ENCODE peak calls at places on chromosomes 3 and 15, in five cellular contexts. I is progenitor cell of endocrine pancreas, L is COR-L47, E is HFFc6, F is fibroblast of lung. D is an unnamed sample.

GRCh38 chr15:84949845-84950569 is 31.6 kb upstream of the PDE8A start:
- DNase-seq in I (no peak), L (no peak), E (no peak), F (peak), D (no peak)

GRCh38 chr3:134327594-134327975 is 46.7 kb downstream of the AMOTL2 start:
- DNase-seq in I (no peak), L (no peak), E (peak), F (peak), D (no peak)

GRCh38 chr3:115685097-115685496 is 61.8 kb downstream of the GAP43 start:
- DNase-seq in I (no peak), L (no peak), E (no peak), F (no peak), D (no peak)

GRCh38 chr3:179510496-179510895 is 52.2 kb upstream of the ACTL6A start:
- DNase-seq in I (no peak), L (no peak), E (no peak), F (no peak), D (no peak)

GRCh38 chr15:36156855-36157521 is 422.4 kb upstream of the CDIN1 start:
- DNase-seq in I (no peak), L (no peak), E (peak), F (peak), D (no peak)

GRCh38 chr3:129030611-129031010 is 29.5 kb downstream of the EFCC1 start:
- DNase-seq in I (no peak), L (no peak), E (no peak), F (no peak), D (no peak)

GRCh38 chr3:23172059-23172458 is 31.1 kb upstream of the UBE2E2 start:
- DNase-seq in I (no peak), L (no peak), E (no peak), F (no peak), D (no peak)

GRCh38 chr3:9316881-9317341 is 45.9 kb upstream of the THUMPD3 start:
- DNase-seq in I (no peak), L (no peak), E (peak), F (peak), D (no peak)

GRCh38 chr3:134485075-134485536 is 679 bp downstream of the ANAPC13 start:
- DNase-seq in I (no peak), L (peak), E (no peak), F (peak), D (peak)

GRCh38 chr15:20310603-20311002 is 231.0 kb downstream of the GOLGA6L6 start:
- DNase-seq in I (no peak), L (no peak), E (no peak), F (no peak), D (no peak)

GRCh38 chr3:48502728-48503168 is 1.2 kb downstream of the SHISA5 start:
- DNase-seq in I (no peak), L (no peak), E (no peak), F (no peak), D (no peak)

GRCh38 chr3:51734572-51734907 is 27.7 kb downstream of the GRM2 start:
- DNase-seq in I (no peak), L (no peak), E (no peak), F (no peak), D (no peak)

GRCh38 chr3:35936571-35936970 is 297.2 kb downstream of the ARPP21 start:
- DNase-seq in I (no peak), L (no peak), E (peak), F (peak), D (no peak)

GRCh38 chr15:39874890-39875549 is 45.0 kb downstream of the GPR176 start:
- DNase-seq in I (no peak), L (peak), E (peak), F (peak), D (no peak)

GRCh38 chr3:28860307-28860706 is 420.6 kb upstream of the RBMS3 start:
- DNase-seq in I (no peak), L (no peak), E (no peak), F (peak), D (no peak)

GRCh38 chr3:60463655-60464054 is 787.6 kb downstream of the FHIT start:
- DNase-seq in I (no peak), L (no peak), E (no peak), F (no peak), D (no peak)

GRCh38 chr3:136018876-136019275 is 53.3 kb downstream of the PPP2R3A start:
- DNase-seq in I (no peak), L (no peak), E (no peak), F (no peak), D (no peak)

GRCh38 chr3:53044371-53045106 is 1.3 kb downstream of the SFMBT1 start:
- DNase-seq in I (no peak), L (peak), E (peak), F (peak), D (no peak)

GRCh38 chr15:68479406-68479805 is 47.4 kb upstream of the ITGA11 start:
- DNase-seq in I (no peak), L (no peak), E (no peak), F (peak), D (no peak)

GRCh38 chr3:64575211-64575844 is 112.5 kb downstream of the ADAMTS9 start:
- DNase-seq in I (no peak), L (no peak), E (no peak), F (peak), D (no peak)

GRCh38 chr15:36778516-36778915 is 199.1 kb downstream of the CDIN1 start:
- DNase-seq in I (no peak), L (no peak), E (peak), F (peak), D (no peak)

GRCh38 chr3:192063570-192063969 is 602.6 kb downstream of the PYDC2 start:
- DNase-seq in I (no peak), L (no peak), E (peak), F (peak), D (no peak)

GRCh38 chr15:34039506-34040123 is 611 bp upstream of the AVEN start:
- DNase-seq in I (no peak), L (no peak), E (no peak), F (peak), D (no peak)

GRCh38 chr15:100918034-100918689 is 995 bp upstream of the LRRK1 start:
- DNase-seq in I (peak), L (peak), E (peak), F (peak), D (peak)

GRCh38 chr3:150521458-150521857 is 24.8 kb downstream of the SERP1 start:
- DNase-seq in I (no peak), L (no peak), E (no peak), F (no peak), D (no peak)

GRCh38 chr3:5431142-5431541 is 243.6 kb downstream of the EDEM1 start:
- DNase-seq in I (no peak), L (no peak), E (no peak), F (no peak), D (no peak)

GRCh38 chr3:186807231-186807630 is 949 bp upstream of the RFC4 start:
- DNase-seq in I (no peak), L (no peak), E (no peak), F (no peak), D (no peak)

GRCh38 chr15:24848050-24848449 is 106.7 kb upstream of the SNRPN start:
- DNase-seq in I (peak), L (no peak), E (no peak), F (peak), D (no peak)

GRCh38 chr3:187130346-187131066 is 8.8 kb downstream of the RPL39L start:
- DNase-seq in I (no peak), L (no peak), E (peak), F (peak), D (no peak)

GRCh38 chr3:44962606-44963393 is 13.2 kb downstream of the ZDHHC3 start:
- DNase-seq in I (no peak), L (peak), E (peak), F (peak), D (peak)

GRCh38 chr3:38601971-38602550 is 47.4 kb downstream of the SCN5A start:
- DNase-seq in I (no peak), L (no peak), E (no peak), F (no peak), D (no peak)

GRCh38 chr3:50179710-50180109 is 11.7 kb upstream of the GNAT1 start:
- DNase-seq in I (no peak), L (no peak), E (no peak), F (no peak), D (no peak)

D was measured in DMS79.